ENCODE peak calls at places on chromosome 20, in six cellular contexts. One of them, this sample, is unnamed.

GRCh38 chr20:32472581-32473207 is 112.4 kb downstream of the NOL4L start:
- DNase-seq in activated T-cell treated with anti-CD3 and anti-CD28 coated beads for 1 hour: no peak
- DNase-seq in kidney tubule cell: no peak
- DNase-seq in H4: no peak
- DNase-seq in HEK293T: no peak
- DNase-seq in brain microvascular endothelial cell: no peak
- DNase-seq in this sample: no peak

GRCh38 chr20:17059465-17059864 is 167.4 kb upstream of the PCSK2 start:
- DNase-seq in HEK293T: no peak
- DNase-seq in brain microvascular endothelial cell: peak
- DNase-seq in H4: peak
- DNase-seq in kidney tubule cell: peak
- DNase-seq in activated T-cell treated with anti-CD3 and anti-CD28 coated beads for 1 hour: no peak
- DNase-seq in this sample: peak

GRCh38 chr20:10093087-10093591 is 58.4 kb downstream of the ANKEF1 start:
- DNase-seq in HEK293T: no peak
- DNase-seq in kidney tubule cell: peak
- DNase-seq in H4: peak
- DNase-seq in brain microvascular endothelial cell: peak
- DNase-seq in activated T-cell treated with anti-CD3 and anti-CD28 coated beads for 1 hour: no peak
- DNase-seq in this sample: no peak

GRCh38 chr20:20743511-20744169 is 31.2 kb upstream of the RALGAPA2 start:
- DNase-seq in activated T-cell treated with anti-CD3 and anti-CD28 coated beads for 1 hour: no peak
- DNase-seq in H4: no peak
- DNase-seq in kidney tubule cell: peak
- DNase-seq in HEK293T: no peak
- DNase-seq in brain microvascular endothelial cell: no peak
- DNase-seq in this sample: no peak

GRCh38 chr20:8718214-8718613 is 350.7 kb upstream of the PLCB4 start:
- DNase-seq in H4: peak
- DNase-seq in HEK293T: no peak
- DNase-seq in brain microvascular endothelial cell: no peak
- DNase-seq in kidney tubule cell: no peak
- DNase-seq in activated T-cell treated with anti-CD3 and anti-CD28 coated beads for 1 hour: no peak
- DNase-seq in this sample: no peak

GRCh38 chr20:37668166-37668565 is 25.7 kb upstream of the CTNNBL1 start:
- DNase-seq in brain microvascular endothelial cell: no peak
- DNase-seq in activated T-cell treated with anti-CD3 and anti-CD28 coated beads for 1 hour: no peak
- DNase-seq in H4: no peak
- DNase-seq in HEK293T: no peak
- DNase-seq in kidney tubule cell: no peak
- DNase-seq in this sample: no peak

GRCh38 chr20:57904706-57905105 is 194.9 kb upstream of the PMEPA1 start:
- DNase-seq in HEK293T: no peak
- DNase-seq in H4: no peak
- DNase-seq in activated T-cell treated with anti-CD3 and anti-CD28 coated beads for 1 hour: no peak
- DNase-seq in brain microvascular endothelial cell: no peak
- DNase-seq in kidney tubule cell: peak
- DNase-seq in this sample: no peak

GRCh38 chr20:34561661-34562060 is 3.1 kb downstream of the MAP1LC3A start:
- DNase-seq in activated T-cell treated with anti-CD3 and anti-CD28 coated beads for 1 hour: no peak
- DNase-seq in kidney tubule cell: no peak
- DNase-seq in H4: no peak
- DNase-seq in brain microvascular endothelial cell: no peak
- DNase-seq in HEK293T: no peak
- DNase-seq in this sample: no peak

GRCh38 chr20:63060057-63060991 is 53.6 kb upstream of the BHLHE23 start:
- DNase-seq in kidney tubule cell: peak
- DNase-seq in brain microvascular endothelial cell: peak
- DNase-seq in activated T-cell treated with anti-CD3 and anti-CD28 coated beads for 1 hour: no peak
- DNase-seq in HEK293T: no peak
- DNase-seq in H4: peak
- DNase-seq in this sample: peak

GRCh38 chr20:2139250-2139649 is 37.6 kb downstream of the STK35 start:
- DNase-seq in activated T-cell treated with anti-CD3 and anti-CD28 coated beads for 1 hour: no peak
- DNase-seq in brain microvascular endothelial cell: no peak
- DNase-seq in HEK293T: no peak
- DNase-seq in H4: no peak
- DNase-seq in kidney tubule cell: no peak
- DNase-seq in this sample: no peak

GRCh38 chr20:14189794-14190402 is 147.5 kb downstream of the FLRT3 start:
- DNase-seq in activated T-cell treated with anti-CD3 and anti-CD28 coated beads for 1 hour: no peak
- DNase-seq in brain microvascular endothelial cell: peak
- DNase-seq in kidney tubule cell: peak
- DNase-seq in H4: peak
- DNase-seq in HEK293T: no peak
- DNase-seq in this sample: peak

GRCh38 chr20:13681248-13682125 is 42.8 kb upstream of the TASP1 start:
- DNase-seq in HEK293T: no peak
- DNase-seq in H4: no peak
- DNase-seq in kidney tubule cell: peak
- DNase-seq in brain microvascular endothelial cell: no peak
- DNase-seq in activated T-cell treated with anti-CD3 and anti-CD28 coated beads for 1 hour: no peak
- DNase-seq in this sample: no peak

GRCh38 chr20:5080384-5080877 is 39.3 kb downstream of the PCNA start:
- DNase-seq in activated T-cell treated with anti-CD3 and anti-CD28 coated beads for 1 hour: no peak
- DNase-seq in kidney tubule cell: no peak
- DNase-seq in HEK293T: no peak
- DNase-seq in H4: peak
- DNase-seq in brain microvascular endothelial cell: no peak
- DNase-seq in this sample: no peak

GRCh38 chr20:48456361-48457184 is 371.2 kb downstream of the PREX1 start:
- DNase-seq in brain microvascular endothelial cell: no peak
- DNase-seq in HEK293T: no peak
- DNase-seq in H4: no peak
- DNase-seq in kidney tubule cell: no peak
- DNase-seq in activated T-cell treated with anti-CD3 and anti-CD28 coated beads for 1 hour: no peak
- DNase-seq in this sample: no peak

GRCh38 chr20:2331901-2332565 is 36.2 kb downstream of the TGM3 start:
- DNase-seq in kidney tubule cell: no peak
- DNase-seq in HEK293T: no peak
- DNase-seq in activated T-cell treated with anti-CD3 and anti-CD28 coated beads for 1 hour: no peak
- DNase-seq in brain microvascular endothelial cell: no peak
- DNase-seq in H4: no peak
- DNase-seq in this sample: no peak

GRCh38 chr20:16017656-16018055 is 555.6 kb downstream of the KIF16B start:
- DNase-seq in HEK293T: no peak
- DNase-seq in activated T-cell treated with anti-CD3 and anti-CD28 coated beads for 1 hour: no peak
- DNase-seq in kidney tubule cell: peak
- DNase-seq in H4: no peak
- DNase-seq in brain microvascular endothelial cell: no peak
- DNase-seq in this sample: no peak

GRCh38 chr20:32449057-32449889 is 91.1 kb downstream of the ASXL1 start:
- DNase-seq in kidney tubule cell: no peak
- DNase-seq in HEK293T: no peak
- DNase-seq in brain microvascular endothelial cell: no peak
- DNase-seq in activated T-cell treated with anti-CD3 and anti-CD28 coated beads for 1 hour: no peak
- DNase-seq in H4: no peak
- DNase-seq in this sample: no peak

GRCh38 chr20:40705413-40705812 is 16.4 kb upstream of the MAFB start:
- DNase-seq in activated T-cell treated with anti-CD3 and anti-CD28 coated beads for 1 hour: no peak
- DNase-seq in H4: no peak
- DNase-seq in HEK293T: no peak
- DNase-seq in brain microvascular endothelial cell: no peak
- DNase-seq in kidney tubule cell: no peak
- DNase-seq in this sample: no peak

GRCh38 chr20:17648306-17648646 is 33.8 kb downstream of the RRBP1 start:
- DNase-seq in HEK293T: no peak
- DNase-seq in activated T-cell treated with anti-CD3 and anti-CD28 coated beads for 1 hour: no peak
- DNase-seq in kidney tubule cell: no peak
- DNase-seq in brain microvascular endothelial cell: no peak
- DNase-seq in H4: no peak
- DNase-seq in this sample: no peak

GRCh38 chr20:43721429-43722152 is 5.2 kb downstream of the GTSF1L start:
- DNase-seq in brain microvascular endothelial cell: no peak
- DNase-seq in HEK293T: no peak
- DNase-seq in activated T-cell treated with anti-CD3 and anti-CD28 coated beads for 1 hour: no peak
- DNase-seq in H4: no peak
- DNase-seq in kidney tubule cell: no peak
- DNase-seq in this sample: no peak

GRCh38 chr20:38126146-38126912 is 38.7 kb downstream of the TGM2 start:
- DNase-seq in H4: no peak
- DNase-seq in kidney tubule cell: peak
- DNase-seq in HEK293T: no peak
- DNase-seq in activated T-cell treated with anti-CD3 and anti-CD28 coated beads for 1 hour: no peak
- DNase-seq in brain microvascular endothelial cell: no peak
- DNase-seq in this sample: peak

GRCh38 chr20:14997791-14998190 is 660.4 kb upstream of the FLRT3 start:
- DNase-seq in kidney tubule cell: peak
- DNase-seq in H4: peak
- DNase-seq in activated T-cell treated with anti-CD3 and anti-CD28 coated beads for 1 hour: no peak
- DNase-seq in brain microvascular endothelial cell: peak
- DNase-seq in HEK293T: no peak
- DNase-seq in this sample: peak

GRCh38 chr20:32358632-32358882 is 426 bp downstream of the ASXL1 start:
- DNase-seq in kidney tubule cell: no peak
- DNase-seq in activated T-cell treated with anti-CD3 and anti-CD28 coated beads for 1 hour: no peak
- DNase-seq in HEK293T: no peak
- DNase-seq in H4: no peak
- DNase-seq in brain microvascular endothelial cell: no peak
- DNase-seq in this sample: no peak

GRCh38 chr20:35592339-35592960 is 23.2 kb upstream of the SPAG4 start:
- DNase-seq in H4: no peak
- DNase-seq in HEK293T: no peak
- DNase-seq in brain microvascular endothelial cell: no peak
- DNase-seq in activated T-cell treated with anti-CD3 and anti-CD28 coated beads for 1 hour: no peak
- DNase-seq in kidney tubule cell: no peak
- DNase-seq in this sample: no peak

GRCh38 chr20:44496976-44497375 is 21.3 kb downstream of the TTPAL start:
- DNase-seq in activated T-cell treated with anti-CD3 and anti-CD28 coated beads for 1 hour: no peak
- DNase-seq in HEK293T: no peak
- DNase-seq in brain microvascular endothelial cell: peak
- DNase-seq in kidney tubule cell: peak
- DNase-seq in H4: no peak
- DNase-seq in this sample: peak